ENCODE peak calls at places on chromosomes 5 and 9, in eight cellular contexts. One of them, this sample, is unnamed.

GRCh38 chr9:100117316-100117715 is 18.3 kb downstream of the INVS start:
- DNase-seq in HepG2: no peak
- DNase-seq in HCT116: no peak
- DNase-seq in A673: no peak
- DNase-seq in osteoblast: no peak
- DNase-seq in H1: no peak
- DNase-seq in A549: no peak
- DNase-seq in PC-9: no peak
- DNase-seq in this sample: no peak

GRCh38 chr9:91898451-91899433 is 51.3 kb downstream of the ROR2 start:
- DNase-seq in HepG2: peak
- DNase-seq in HCT116: no peak
- DNase-seq in A673: peak
- DNase-seq in osteoblast: peak
- DNase-seq in H1: no peak
- DNase-seq in A549: no peak
- DNase-seq in PC-9: no peak
- DNase-seq in this sample: no peak

GRCh38 chr5:136006767-136007251 is 22.0 kb upstream of the TGFBI start:
- DNase-seq in HepG2: no peak
- DNase-seq in HCT116: peak
- DNase-seq in A673: no peak
- DNase-seq in osteoblast: peak
- DNase-seq in H1: no peak
- DNase-seq in A549: peak
- DNase-seq in PC-9: peak
- DNase-seq in this sample: no peak

GRCh38 chr9:85469041-85469440 is 272.7 kb downstream of the AGTPBP1 start:
- DNase-seq in HepG2: no peak
- DNase-seq in HCT116: no peak
- DNase-seq in A673: no peak
- DNase-seq in osteoblast: no peak
- DNase-seq in H1: no peak
- DNase-seq in A549: no peak
- DNase-seq in PC-9: no peak
- DNase-seq in this sample: no peak

GRCh38 chr9:5435912-5436311 is 1.8 kb downstream of the PLGRKT start:
- DNase-seq in HepG2: no peak
- DNase-seq in HCT116: no peak
- DNase-seq in A673: no peak
- DNase-seq in osteoblast: no peak
- DNase-seq in H1: no peak
- DNase-seq in A549: no peak
- DNase-seq in PC-9: no peak
- DNase-seq in this sample: no peak

GRCh38 chr5:54624671-54625583 is 107.4 kb downstream of the SNX18 start:
- DNase-seq in HepG2: no peak
- DNase-seq in HCT116: no peak
- DNase-seq in A673: peak
- DNase-seq in osteoblast: peak
- DNase-seq in H1: no peak
- DNase-seq in A549: no peak
- DNase-seq in PC-9: no peak
- DNase-seq in this sample: peak

GRCh38 chr5:158119852-158120708 is 261.1 kb upstream of the CLINT1 start:
- DNase-seq in HepG2: no peak
- DNase-seq in HCT116: no peak
- DNase-seq in A673: peak
- DNase-seq in osteoblast: peak
- DNase-seq in H1: no peak
- DNase-seq in A549: no peak
- DNase-seq in PC-9: no peak
- DNase-seq in this sample: no peak

GRCh38 chr9:127801955-127802575 is 617 bp upstream of the FPGS start:
- DNase-seq in HepG2: no peak
- DNase-seq in HCT116: no peak
- DNase-seq in A673: peak
- DNase-seq in osteoblast: peak
- DNase-seq in H1: no peak
- DNase-seq in A549: no peak
- DNase-seq in PC-9: no peak
- DNase-seq in this sample: peak

GRCh38 chr5:169223595-169223953 is 77.4 kb downstream of the SLIT3 start:
- DNase-seq in HepG2: no peak
- DNase-seq in HCT116: no peak
- DNase-seq in A673: no peak
- DNase-seq in osteoblast: no peak
- DNase-seq in H1: no peak
- DNase-seq in A549: no peak
- DNase-seq in PC-9: no peak
- DNase-seq in this sample: no peak

GRCh38 chr9:35163413-35163812 is 1.6 kb downstream of the UNC13B start:
- DNase-seq in HepG2: no peak
- DNase-seq in HCT116: no peak
- DNase-seq in A673: no peak
- DNase-seq in osteoblast: no peak
- DNase-seq in H1: no peak
- DNase-seq in A549: no peak
- DNase-seq in PC-9: no peak
- DNase-seq in this sample: no peak

GRCh38 chr5:123809594-123810172 is 297.7 kb downstream of the CSNK1G3 start:
- DNase-seq in HepG2: no peak
- DNase-seq in HCT116: no peak
- DNase-seq in A673: no peak
- DNase-seq in osteoblast: no peak
- DNase-seq in H1: no peak
- DNase-seq in A549: no peak
- DNase-seq in PC-9: no peak
- DNase-seq in this sample: peak

GRCh38 chr9:131433302-131433854 is 39.5 kb downstream of the PRRC2B start:
- DNase-seq in HepG2: no peak
- DNase-seq in HCT116: no peak
- DNase-seq in A673: no peak
- DNase-seq in osteoblast: peak
- DNase-seq in H1: no peak
- DNase-seq in A549: no peak
- DNase-seq in PC-9: no peak
- DNase-seq in this sample: no peak

GRCh38 chr5:23631283-23632045 is 124.1 kb downstream of the PRDM9 start:
- DNase-seq in HepG2: no peak
- DNase-seq in HCT116: no peak
- DNase-seq in A673: no peak
- DNase-seq in osteoblast: no peak
- DNase-seq in H1: no peak
- DNase-seq in A549: peak
- DNase-seq in PC-9: peak
- DNase-seq in this sample: no peak

GRCh38 chr5:150538007-150538917 is 30.3 kb downstream of the NDST1 start:
- DNase-seq in HepG2: no peak
- DNase-seq in HCT116: no peak
- DNase-seq in A673: no peak
- DNase-seq in osteoblast: peak
- DNase-seq in H1: no peak
- DNase-seq in A549: no peak
- DNase-seq in PC-9: no peak
- DNase-seq in this sample: no peak

GRCh38 chr5:180121799-180122198 is 50.2 kb upstream of the RNF130 start:
- DNase-seq in HepG2: no peak
- DNase-seq in HCT116: no peak
- DNase-seq in A673: no peak
- DNase-seq in osteoblast: peak
- DNase-seq in H1: no peak
- DNase-seq in A549: no peak
- DNase-seq in PC-9: no peak
- DNase-seq in this sample: no peak

GRCh38 chr9:128282500-128282899 is 6.4 kb downstream of the SWI5 start:
- DNase-seq in HepG2: no peak
- DNase-seq in HCT116: no peak
- DNase-seq in A673: no peak
- DNase-seq in osteoblast: peak
- DNase-seq in H1: no peak
- DNase-seq in A549: no peak
- DNase-seq in PC-9: no peak
- DNase-seq in this sample: no peak

GRCh38 chr5:116035123-116035522 is 2.9 kb downstream of the ARL14EPL start:
- DNase-seq in HepG2: no peak
- DNase-seq in HCT116: no peak
- DNase-seq in A673: no peak
- DNase-seq in osteoblast: no peak
- DNase-seq in H1: no peak
- DNase-seq in A549: no peak
- DNase-seq in PC-9: no peak
- DNase-seq in this sample: no peak

GRCh38 chr9:89640391-89640790 is 35.6 kb downstream of the GADD45G start:
- DNase-seq in HepG2: no peak
- DNase-seq in HCT116: no peak
- DNase-seq in A673: no peak
- DNase-seq in osteoblast: no peak
- DNase-seq in H1: no peak
- DNase-seq in A549: no peak
- DNase-seq in PC-9: no peak
- DNase-seq in this sample: no peak

GRCh38 chr5:80711938-80712337 is 57.2 kb upstream of the DHFR start:
- DNase-seq in HepG2: peak
- DNase-seq in HCT116: peak
- DNase-seq in A673: peak
- DNase-seq in osteoblast: no peak
- DNase-seq in H1: no peak
- DNase-seq in A549: peak
- DNase-seq in PC-9: peak
- DNase-seq in this sample: peak

GRCh38 chr9:128729766-128730517 is 6.0 kb upstream of the ZDHHC12 start:
- DNase-seq in HepG2: no peak
- DNase-seq in HCT116: no peak
- DNase-seq in A673: no peak
- DNase-seq in osteoblast: no peak
- DNase-seq in H1: no peak
- DNase-seq in A549: no peak
- DNase-seq in PC-9: no peak
- DNase-seq in this sample: no peak

GRCh38 chr9:462611-463010 is 247.9 kb downstream of the DOCK8 start:
- DNase-seq in HepG2: no peak
- DNase-seq in HCT116: no peak
- DNase-seq in A673: no peak
- DNase-seq in osteoblast: no peak
- DNase-seq in H1: no peak
- DNase-seq in A549: no peak
- DNase-seq in PC-9: no peak
- DNase-seq in this sample: no peak

GRCh38 chr5:124245276-124245675 is 501.2 kb downstream of the ZNF608 start:
- DNase-seq in HepG2: no peak
- DNase-seq in HCT116: no peak
- DNase-seq in A673: no peak
- DNase-seq in osteoblast: no peak
- DNase-seq in H1: no peak
- DNase-seq in A549: no peak
- DNase-seq in PC-9: no peak
- DNase-seq in this sample: no peak

GRCh38 chr9:33459115-33459514 is 11.7 kb upstream of the AQP3 start:
- DNase-seq in HepG2: no peak
- DNase-seq in HCT116: no peak
- DNase-seq in A673: no peak
- DNase-seq in osteoblast: no peak
- DNase-seq in H1: no peak
- DNase-seq in A549: no peak
- DNase-seq in PC-9: no peak
- DNase-seq in this sample: no peak
- H3K27ac ChIP-seq in HepG2: no peak
- H3K27ac ChIP-seq in HCT116: peak
- H3K27ac ChIP-seq in A673: no peak
- H3K27ac ChIP-seq in osteoblast: no peak
- H3K27ac ChIP-seq in H1: no peak
- H3K27ac ChIP-seq in A549: peak
- H3K27ac ChIP-seq in PC-9: peak
- H3K27ac ChIP-seq in this sample: no peak

GRCh38 chr9:117247271-117247670 is 167.6 kb downstream of the ASTN2 start:
- DNase-seq in HepG2: peak
- DNase-seq in HCT116: no peak
- DNase-seq in A673: peak
- DNase-seq in osteoblast: no peak
- DNase-seq in H1: no peak
- DNase-seq in A549: peak
- DNase-seq in PC-9: no peak
- DNase-seq in this sample: peak
- TF ChIP-seq CTCF in HepG2: peak
- TF ChIP-seq CTCF in HCT116: no peak
- TF ChIP-seq CTCF in A673: peak
- TF ChIP-seq CTCF in osteoblast: no peak
- TF ChIP-seq CTCF in H1: peak
- TF ChIP-seq CTCF in A549: no peak
- TF ChIP-seq CTCF in PC-9: peak
- TF ChIP-seq CTCF in this sample: peak

GRCh38 chr9:111548623-111549022 is 23.6 kb downstream of the ZNF483 start:
- DNase-seq in HepG2: no peak
- DNase-seq in HCT116: no peak
- DNase-seq in A673: no peak
- DNase-seq in osteoblast: no peak
- DNase-seq in H1: no peak
- DNase-seq in A549: no peak
- DNase-seq in PC-9: no peak
- DNase-seq in this sample: no peak

DNA sequence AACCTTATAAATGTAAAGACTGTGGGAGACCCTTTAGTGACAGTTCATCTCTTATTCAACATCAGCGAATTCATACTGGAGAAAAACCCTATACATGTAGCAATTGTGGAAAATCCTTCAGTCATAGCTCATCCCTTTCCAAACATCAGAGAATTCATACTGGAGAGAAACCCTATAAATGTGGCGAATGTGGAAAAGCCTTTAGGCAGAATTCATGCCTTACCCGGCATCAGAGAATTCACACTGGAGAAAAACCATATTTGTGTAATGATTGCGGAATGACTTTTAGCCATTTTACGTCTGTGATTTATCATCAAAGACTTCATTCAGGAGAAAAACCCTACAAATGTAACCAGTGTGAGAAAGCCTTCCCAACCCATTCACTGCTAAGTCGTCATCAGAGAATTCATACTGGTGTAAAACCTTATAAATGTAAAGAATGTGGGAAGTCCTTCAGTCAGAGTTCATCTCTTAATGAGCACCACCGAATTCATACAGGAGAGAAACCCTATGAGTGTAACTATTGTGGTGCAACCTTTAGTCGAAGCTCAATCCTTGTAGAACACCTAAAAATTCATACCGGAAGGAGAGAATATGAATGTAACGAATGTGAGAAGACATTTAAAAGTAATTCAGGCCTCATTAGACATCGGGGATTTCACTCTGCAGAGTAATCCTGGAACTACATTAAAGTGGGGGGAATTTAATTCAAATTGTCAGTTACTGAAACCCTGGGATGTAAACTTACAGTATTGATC is 17.7 kb downstream of the ZNF483 start:
- DNase-seq in HepG2: no peak
- DNase-seq in HCT116: no peak
- DNase-seq in A673: no peak
- DNase-seq in osteoblast: no peak
- DNase-seq in H1: no peak
- DNase-seq in A549: no peak
- DNase-seq in PC-9: no peak
- DNase-seq in this sample: no peak
- H3K4me3 ChIP-seq in HepG2: no peak
- H3K4me3 ChIP-seq in HCT116: no peak
- H3K4me3 ChIP-seq in A673: no peak
- H3K4me3 ChIP-seq in osteoblast: no peak
- H3K4me3 ChIP-seq in H1: no peak
- H3K4me3 ChIP-seq in A549: no peak
- H3K4me3 ChIP-seq in PC-9: no peak
- H3K4me3 ChIP-seq in this sample: no peak

GRCh38 chr5:65394078-65394477 is 87.6 kb downstream of the ADAMTS6 start:
- DNase-seq in HepG2: peak
- DNase-seq in HCT116: no peak
- DNase-seq in A673: no peak
- DNase-seq in osteoblast: peak
- DNase-seq in H1: no peak
- DNase-seq in A549: no peak
- DNase-seq in PC-9: no peak
- DNase-seq in this sample: peak
- H3K27ac ChIP-seq in HepG2: no peak
- H3K27ac ChIP-seq in HCT116: no peak
- H3K27ac ChIP-seq in A673: no peak
- H3K27ac ChIP-seq in osteoblast: peak
- H3K27ac ChIP-seq in H1: no peak
- H3K27ac ChIP-seq in A549: no peak
- H3K27ac ChIP-seq in PC-9: no peak
- H3K27ac ChIP-seq in this sample: no peak